ENCODE peak calls at places on chromosomes 7 and 10, in seven cellular contexts. R is hepatocyte, U is dorsolateral prefrontal cortex, T is IMR-90, V is neural progenitor cell, G is stomach, O is pancreas. C is an unnamed sample. For H3K27me3, the result is how much of the 10 kb centered on the place peaks cover.

GRCh38 chr7:11557627-11558026 is 274.4 kb downstream of the THSD7A start:
- DNase-seq in V (peak), R (peak), G (no peak), O (no peak), T (no peak), U (no peak), C (no peak)

GRCh38 chr10:114753126-114753525 is 68.5 kb upstream of the FHIP2A start:
- DNase-seq in T (peak), U (no peak), G (no peak), O (no peak), V (no peak), R (no peak), C (no peak)

GRCh38 chr10:114615600-114616007 is 42.5 kb downstream of the ABLIM1 start:
- DNase-seq in T (no peak), G (no peak), R (no peak), O (no peak), U (no peak), V (no peak), C (no peak)

GRCh38 chr7:93115796-93116195 is 2.0 kb downstream of the SAMD9 start:
- DNase-seq in V (no peak), G (no peak), O (no peak), T (peak), R (no peak), U (no peak), C (peak)

GRCh38 chr10:127064474-127064873 is 131.9 kb downstream of the INSYN2A start:
- DNase-seq in U (no peak), T (no peak), V (no peak), O (no peak), G (no peak), R (no peak), C (no peak)

GRCh38 chr7:92751902-92752901 is 84.2 kb downstream of the CDK6 start:
- DNase-seq in O (no peak), V (no peak), R (peak), U (no peak), T (peak), G (no peak), C (peak)

GRCh38 chr10:104100795-104101194 is 15.1 kb upstream of the COL17A1 start:
- DNase-seq in T (no peak), U (no peak), G (no peak), O (no peak), R (no peak), V (no peak), C (no peak)

GRCh38 chr10:5071411-5072198 is 22.6 kb upstream of the AKR1C3 start:
- DNase-seq in O (no peak), R (peak), G (peak), T (peak), U (peak), V (peak), C (peak)

GRCh38 chr7:130400120-130400572 is 19.9 kb downstream of the CPA1 start:
- DNase-seq in O (no peak), T (peak), V (no peak), U (no peak), R (peak), G (no peak), C (no peak)

GRCh38 chr7:88431861-88432260 is 125.2 kb upstream of the STEAP4 start:
- DNase-seq in U (no peak), T (no peak), V (no peak), O (no peak), R (no peak), G (no peak), C (no peak)

GRCh38 chr7:52525772-52526341 is 509.6 kb upstream of the POM121L12 start:
- DNase-seq in T (no peak), O (no peak), R (no peak), V (no peak), U (no peak), G (no peak), C (no peak)

GRCh38 chr7:129865093-129865931 is 87.4 kb downstream of the UBE2H start:
- DNase-seq in U (no peak), R (no peak), T (peak), O (no peak), V (no peak), G (no peak), C (no peak)

GRCh38 chr10:122112625-122113160 is 123.7 kb downstream of the TACC2 start:
- DNase-seq in R (peak), T (peak), G (peak), O (peak), V (peak), U (peak), C (peak)

GRCh38 chr7:157685430-157686284 is 348.9 kb downstream of the DNAJB6 start:
- DNase-seq in V (peak), U (no peak), R (no peak), O (no peak), T (no peak), G (no peak), C (no peak)

GRCh38 chr7:79876769-79877362 is 257.8 kb upstream of the GNAI1 start:
- DNase-seq in T (peak), R (no peak), O (no peak), U (no peak), G (no peak), V (no peak), C (peak)

GRCh38 chr10:52871191-52871843 is 98.7 kb upstream of the MBL2 start:
- DNase-seq in T (no peak), O (no peak), R (no peak), V (no peak), U (no peak), G (no peak), C (no peak)

GRCh38 chr10:20970044-20970443 is 72.9 kb upstream of the NEBL start:
- DNase-seq in G (no peak), R (no peak), O (no peak), U (no peak), T (no peak), V (no peak), C (no peak)

GRCh38 chr10:114561008-114561523 is 97.0 kb downstream of the ABLIM1 start:
- DNase-seq in T (no peak), O (no peak), V (no peak), G (no peak), R (no peak), U (no peak), C (no peak)

GRCh38 chr7:47328392-47329319 is 253.3 kb downstream of the TNS3 start:
- DNase-seq in G (no peak), T (no peak), O (no peak), V (no peak), U (no peak), R (no peak), C (no peak)

GRCh38 chr10:3954615-3955014 is 169.6 kb upstream of the KLF6 start:
- DNase-seq in G (no peak), R (no peak), O (no peak), T (no peak), U (no peak), V (no peak), C (no peak)

GRCh38 chr10:14056545-14057332 is 274.0 kb downstream of the FRMD4A start:
- DNase-seq in O (no peak), T (peak), V (peak), R (peak), U (no peak), G (no peak), C (peak)

GRCh38 chr10:110967009-110967630 is 47.7 kb downstream of the SHOC2 start:
- DNase-seq in U (no peak), T (peak), V (no peak), R (no peak), O (no peak), G (no peak), C (no peak)

GRCh38 chr7:146116452-146117219 is at the start of gene CNTNAP2:
- DNase-seq in O (peak), G (no peak), R (peak), U (peak), T (no peak), V (peak), C (no peak)

GRCh38 chr10:14173706-14174594 is 156.8 kb downstream of the FRMD4A start:
- DNase-seq in G (no peak), T (peak), O (peak), U (peak), R (peak), V (peak), C (no peak)

GRCh38 chr10:91758303-91759146 is 39.7 kb upstream of the TNKS2 start:
- DNase-seq in G (no peak), O (no peak), T (peak), U (no peak), R (peak), V (peak), C (peak)
- TF ChIP-seq CTCF in G (peak), O (peak), T (peak), U (peak), R (peak), V (peak), C (peak)

GRCh38 chr10:94235470-94235869 is 127.3 kb downstream of the NOC3L start:
- DNase-seq in G (no peak), U (no peak), O (no peak), R (no peak), V (no peak), T (no peak), C (no peak)

GRCh38 chr10:94239696-94240095 is 123.0 kb downstream of the NOC3L start:
- DNase-seq in T (no peak), R (no peak), G (no peak), V (no peak), O (no peak), U (no peak), C (no peak)

GRCh38 chr10:94238006-94238617 is 124.6 kb downstream of the NOC3L start:
- DNase-seq in R (no peak), O (no peak), U (no peak), T (no peak), G (no peak), V (no peak), C (no peak)

GRCh38 chr10:94240901-94241300 is 121.8 kb downstream of the NOC3L start:
- DNase-seq in R (no peak), G (no peak), O (no peak), T (no peak), U (no peak), V (no peak), C (no peak)
- H3K27me3 ChIP-seq in R (under half), G (under half), O (under half), T (under half), U (under half), V (under half), C (under half)

GRCh38 chr7:13278020-13278419 is 590.6 kb downstream of the ARL4A start:
- DNase-seq in T (no peak), G (no peak), U (no peak), R (no peak), O (no peak), V (no peak), C (no peak)

GRCh38 chr7:13279854-13280435 is 592.5 kb downstream of the ARL4A start:
- DNase-seq in V (peak), T (peak), U (no peak), O (no peak), R (peak), G (no peak), C (peak)

GRCh38 chr7:13282377-13282980 is 595.0 kb downstream of the ARL4A start:
- DNase-seq in G (no peak), R (peak), U (no peak), V (peak), T (peak), O (no peak), C (peak)

DNA sequence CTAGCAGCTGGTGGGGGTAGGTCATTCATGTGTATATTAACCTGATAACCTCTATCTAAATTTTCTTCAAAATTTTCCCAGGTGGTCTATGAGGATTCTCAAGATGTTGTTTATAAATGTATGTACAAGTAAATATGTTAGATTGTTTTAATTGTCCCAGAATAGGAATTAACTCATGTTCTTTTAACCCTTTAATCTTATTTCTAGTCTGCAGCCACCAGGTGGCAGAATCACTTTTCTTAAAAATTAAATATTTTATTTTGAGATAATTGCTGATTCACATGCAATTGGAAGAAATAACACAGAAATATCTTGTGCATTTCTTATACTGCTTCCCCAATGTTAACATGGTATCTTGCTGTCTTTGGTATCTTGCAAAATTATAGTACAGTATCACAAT is 589.5 kb downstream of the ARL4A start:
- DNase-seq in U (no peak), T (no peak), V (peak), R (no peak), O (no peak), G (no peak), C (no peak)
- TF ChIP-seq CTCF in U (peak), T (peak), V (peak), R (peak), O (no peak), G (no peak), C (peak)

GRCh38 chr10:133105686-133106390 is 18.1 kb downstream of the ADGRA1 start:
- DNase-seq in G (no peak), T (no peak), O (no peak), V (no peak), U (no peak), R (no peak), C (no peak)

GRCh38 chr10:133106516-133106915 is 18.8 kb downstream of the ADGRA1 start:
- DNase-seq in U (no peak), O (no peak), R (no peak), T (no peak), V (no peak), G (no peak), C (no peak)

GRCh38 chr10:133104076-133104965 is 16.6 kb downstream of the ADGRA1 start:
- DNase-seq in G (no peak), U (no peak), V (no peak), T (no peak), R (no peak), O (no peak), C (no peak)

GRCh38 chr10:133103311-133103910 is 15.7 kb downstream of the ADGRA1 start:
- DNase-seq in R (no peak), O (no peak), T (no peak), U (no peak), V (no peak), G (no peak), C (no peak)

DNA sequence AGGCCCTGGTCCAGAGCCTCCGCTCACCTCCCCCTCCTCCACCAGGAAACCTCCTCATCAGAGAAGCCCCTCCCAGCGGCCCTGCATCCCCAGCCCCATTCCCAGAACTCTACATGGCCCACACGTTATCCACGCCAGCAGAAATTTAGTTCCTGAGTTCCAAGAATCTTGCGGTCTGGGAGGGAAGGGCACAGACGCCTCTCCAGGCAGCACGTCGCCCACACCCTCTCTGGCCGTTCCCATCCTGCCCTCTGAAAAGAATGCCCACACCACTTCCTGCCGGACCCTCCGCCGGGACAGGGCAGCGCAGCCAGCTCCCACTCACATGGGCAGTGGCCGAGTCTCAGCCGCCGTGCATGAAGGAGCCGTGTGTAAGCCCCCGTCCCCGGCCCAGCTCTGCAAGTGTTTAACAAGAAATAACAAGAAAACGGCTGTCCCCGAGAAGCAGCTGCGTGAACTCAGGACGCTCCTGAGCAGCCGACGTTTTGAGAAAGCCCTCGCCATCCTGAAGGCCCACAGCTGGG is 17.3 kb downstream of the ADGRA1 start:
- DNase-seq in G (no peak), V (no peak), U (no peak), O (no peak), R (no peak), T (no peak), C (no peak)
- H3K27me3 ChIP-seq in G (half or more), V (under half), U (under half), O (under half), R (under half), T (under half), C (under half)

C was measured in AG04450.